ENCODE peak calls at places on chromosomes 11 and 22, in eight cellular contexts. F, H, O, S, A, J, M and B are unnamed samples.

GRCh38 chr22:39960791-39961746 is 872 bp downstream of the TMA7B start:
- DNase-seq in F (no peak), H (no peak), O (no peak), S (peak), A (peak), J (peak), M (peak), B (no peak)

GRCh38 chr11:77411238-77411637 is 62.7 kb downstream of the PAK1 start:
- DNase-seq in F (no peak), H (peak), O (peak), S (no peak), A (peak), J (peak), M (no peak), B (no peak)

GRCh38 chr11:123378096-123378495 is 52.0 kb upstream of the GRAMD1B start:
- DNase-seq in F (peak), H (no peak), O (no peak), S (no peak), A (no peak), J (no peak), M (no peak), B (no peak)

GRCh38 chr11:87374206-87374793 is 336.6 kb downstream of the TMEM135 start:
- DNase-seq in F (no peak), H (no peak), O (no peak), S (no peak), A (no peak), J (no peak), M (no peak), B (no peak)

GRCh38 chr22:25137577-25138525 is 61.8 kb upstream of the CRYBB3 start:
- DNase-seq in F (no peak), H (peak), O (no peak), S (no peak), A (no peak), J (peak), M (no peak), B (no peak)

GRCh38 chr22:23282516-23282915 is 102.2 kb downstream of the BCR start:
- DNase-seq in F (no peak), H (no peak), O (no peak), S (no peak), A (no peak), J (no peak), M (no peak), B (no peak)

GRCh38 chr11:20458905-20459632 is 71.6 kb downstream of the PRMT3 start:
- DNase-seq in F (no peak), H (no peak), O (no peak), S (no peak), A (no peak), J (no peak), M (no peak), B (no peak)

GRCh38 chr11:42234381-42235035 is 775.1 kb upstream of the LRRC4C start:
- DNase-seq in F (no peak), H (no peak), O (no peak), S (no peak), A (no peak), J (no peak), M (no peak), B (no peak)

GRCh38 chr22:25692392-25692791 is 49.6 kb upstream of the MYO18B start:
- DNase-seq in F (no peak), H (no peak), O (no peak), S (no peak), A (no peak), J (no peak), M (no peak), B (no peak)

GRCh38 chr11:48172818-48173609 is 43.6 kb upstream of the OR4B1 start:
- DNase-seq in F (peak), H (peak), O (peak), S (peak), A (peak), J (peak), M (peak), B (no peak)

GRCh38 chr22:32836286-32836859 is 34.9 kb downstream of the TIMP3 start:
- DNase-seq in F (peak), H (no peak), O (no peak), S (no peak), A (no peak), J (no peak), M (peak), B (no peak)

GRCh38 chr11:25566298-25567200 is 765.4 kb upstream of the ANO3 start:
- DNase-seq in F (no peak), H (no peak), O (peak), S (no peak), A (no peak), J (peak), M (no peak), B (no peak)

GRCh38 chr22:50401907-50402306 is 58.8 kb downstream of the PPP6R2 start:
- DNase-seq in F (no peak), H (no peak), O (no peak), S (no peak), A (no peak), J (no peak), M (no peak), B (no peak)

GRCh38 chr11:35419713-35420333 is 465 bp upstream of the SLC1A2 start:
- DNase-seq in F (no peak), H (no peak), O (peak), S (no peak), A (no peak), J (no peak), M (no peak), B (no peak)

GRCh38 chr11:65786786-65787636 is at the start of gene OVOL1:
- DNase-seq in F (peak), H (peak), O (no peak), S (no peak), A (no peak), J (no peak), M (peak), B (no peak)

GRCh38 chr11:45646275-45646970 is 19.0 kb downstream of the CHST1 start:
- DNase-seq in F (no peak), H (no peak), O (no peak), S (no peak), A (no peak), J (no peak), M (peak), B (no peak)

GRCh38 chr11:65274734-65275682 is 13.2 kb downstream of the POLA2 start:
- DNase-seq in F (peak), H (peak), O (peak), S (no peak), A (no peak), J (peak), M (peak), B (no peak)

GRCh38 chr11:65873280-65874156 is 918 bp upstream of the EFEMP2 start:
- DNase-seq in F (peak), H (peak), O (peak), S (peak), A (peak), J (peak), M (peak), B (no peak)

GRCh38 chr22:25027959-25028840 is 75.7 kb downstream of the KIAA1671 start:
- DNase-seq in F (no peak), H (peak), O (peak), S (no peak), A (no peak), J (no peak), M (no peak), B (no peak)

GRCh38 chr11:96144553-96144952 is 198.4 kb downstream of the MAML2 start:
- DNase-seq in F (peak), H (no peak), O (no peak), S (no peak), A (no peak), J (no peak), M (no peak), B (no peak)

GRCh38 chr11:1765871-1766718 is 2.4 kb upstream of the CTSD start:
- DNase-seq in F (no peak), H (no peak), O (no peak), S (no peak), A (no peak), J (no peak), M (no peak), B (no peak)
- H3K27ac ChIP-seq in F (no peak), H (no peak), O (no peak), S (no peak), A (no peak), J (no peak), M (no peak), B (no peak)

DNA sequence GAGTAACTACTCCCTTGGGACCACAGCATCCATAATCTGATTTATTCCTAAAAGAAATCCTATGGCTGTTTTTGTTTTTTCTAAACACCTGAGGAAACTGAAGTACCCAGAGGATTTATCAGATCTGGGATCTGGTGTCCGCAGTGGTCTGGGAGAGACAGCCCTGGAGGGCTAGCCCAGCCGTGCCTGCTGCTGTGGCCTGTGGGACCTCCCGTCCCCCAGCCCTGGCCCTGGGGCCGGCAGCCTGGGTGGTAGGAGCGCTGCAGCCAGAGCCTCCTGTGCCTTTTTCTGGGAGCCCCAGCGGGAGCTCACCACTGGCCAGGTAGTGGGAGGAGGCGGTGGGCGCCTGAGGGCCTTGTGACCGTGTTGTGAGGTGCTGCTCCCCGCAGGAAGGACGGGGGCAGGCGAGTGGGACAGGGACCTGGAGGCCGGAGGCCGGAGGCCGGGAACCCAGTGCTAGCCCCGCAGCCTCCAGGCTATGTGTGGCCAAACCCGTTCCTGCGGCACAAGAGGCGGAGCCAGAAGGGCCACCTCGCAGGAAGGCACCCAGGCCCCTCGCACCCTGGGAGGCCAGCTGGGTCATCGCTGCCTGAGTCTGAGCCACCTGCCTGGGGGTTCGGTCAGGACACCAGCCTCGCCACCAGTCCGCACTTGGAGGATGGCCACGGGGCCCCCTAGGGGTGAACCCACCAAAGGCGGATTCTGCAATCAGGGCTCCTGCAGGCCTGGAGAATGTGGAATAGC is 18.2 kb upstream of the C11orf96 start:
- DNase-seq in F (no peak), H (no peak), O (no peak), S (no peak), A (no peak), J (no peak), M (no peak), B (no peak)
- H3K27ac ChIP-seq in F (no peak), H (peak), O (peak), S (no peak), A (no peak), J (peak), M (peak), B (no peak)

DNA sequence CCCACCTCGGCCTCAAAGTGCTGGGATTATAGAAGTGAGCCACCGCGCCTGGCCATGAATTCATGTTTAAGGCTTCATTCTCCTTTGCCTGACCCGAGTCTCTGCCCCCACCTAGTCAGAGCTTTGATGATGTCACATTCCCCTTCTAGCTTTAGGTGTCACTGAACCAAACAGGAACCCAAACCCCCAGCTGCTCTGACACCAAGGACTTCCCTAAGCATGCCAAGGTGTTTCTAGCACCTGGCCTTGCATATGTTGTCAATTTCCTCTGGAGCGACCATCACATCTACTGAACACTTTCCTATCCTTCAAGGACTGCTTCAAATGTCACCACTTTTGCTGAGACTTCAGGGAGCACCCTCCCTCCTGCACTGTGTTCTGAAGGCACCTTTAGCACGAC is 2.3 kb downstream of the F2 start:
- DNase-seq in F (no peak), H (no peak), O (no peak), S (no peak), A (no peak), J (no peak), M (no peak), B (no peak)
- H3K27ac ChIP-seq in F (no peak), H (no peak), O (no peak), S (no peak), A (no peak), J (no peak), M (no peak), B (no peak)

GRCh38 chr11:12681462-12681861 is 7.2 kb downstream of the TEAD1 start:
- DNase-seq in F (no peak), H (no peak), O (no peak), S (no peak), A (no peak), J (no peak), M (no peak), B (no peak)

GRCh38 chr11:12684354-12684753 is 10.1 kb downstream of the TEAD1 start:
- DNase-seq in F (no peak), H (no peak), O (no peak), S (no peak), A (no peak), J (no peak), M (no peak), B (no peak)

GRCh38 chr11:12683857-12684256 is 9.6 kb downstream of the TEAD1 start:
- DNase-seq in F (peak), H (no peak), O (no peak), S (no peak), A (no peak), J (peak), M (no peak), B (no peak)

GRCh38 chr11:12682288-12682687 is 8.1 kb downstream of the TEAD1 start:
- DNase-seq in F (no peak), H (no peak), O (no peak), S (no peak), A (no peak), J (no peak), M (no peak), B (no peak)

DNA sequence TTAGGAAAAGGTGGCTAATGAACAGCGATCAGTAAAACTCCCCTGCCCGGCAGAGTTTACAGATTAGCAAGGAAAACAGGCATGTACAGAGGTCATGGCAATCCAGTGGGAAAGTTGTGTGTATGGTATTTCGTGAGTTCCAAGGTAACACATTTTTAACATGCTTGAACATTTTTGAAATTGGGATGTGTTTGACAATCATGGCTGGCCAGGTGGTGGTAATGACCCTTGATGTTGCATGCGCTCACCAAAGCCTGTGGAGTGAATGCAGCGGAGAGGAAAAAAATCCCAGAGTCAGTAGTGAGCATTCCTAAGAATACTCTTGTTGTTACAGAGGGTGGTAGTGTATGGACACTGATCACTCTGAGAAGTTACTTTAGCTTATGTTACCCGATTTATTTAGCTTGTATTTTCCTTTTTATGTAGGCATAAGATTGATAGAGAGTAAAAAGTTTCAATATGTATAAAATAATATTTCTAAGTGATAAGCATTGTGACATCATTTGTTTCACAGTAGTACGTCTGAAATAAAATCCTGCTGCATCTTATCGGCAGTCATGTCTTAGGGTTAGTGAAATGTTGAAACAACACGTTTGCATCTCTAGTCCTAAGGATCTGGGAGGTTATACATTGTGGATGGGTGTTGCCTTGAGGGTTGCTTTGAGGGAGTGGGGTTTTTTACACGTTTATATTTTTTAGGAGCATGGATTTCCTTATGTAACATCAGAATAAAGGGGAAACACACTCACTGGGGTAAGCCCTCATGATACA is 8.7 kb downstream of the TEAD1 start:
- DNase-seq in F (no peak), H (no peak), O (no peak), S (no peak), A (no peak), J (no peak), M (no peak), B (no peak)
- H3K27ac ChIP-seq in F (peak), H (no peak), O (no peak), S (no peak), A (no peak), J (no peak), M (no peak), B (no peak)